ENCODE peak calls at places on chromosome 18, in four cellular contexts. One of them, this sample, is unnamed.

GRCh38 chr18:68520406-68521075 is 194.4 kb downstream of the TMX3 start:
- DNase-seq in neuronal stem cell: no peak
- DNase-seq in IMR-90: peak; percentile 81
- DNase-seq in H1: no peak
- DNase-seq in this sample: peak; percentile 9

GRCh38 chr18:34514957-34515356 is 195.1 kb upstream of the DTNA start:
- DNase-seq in neuronal stem cell: no peak
- DNase-seq in IMR-90: no peak
- DNase-seq in H1: no peak
- DNase-seq in this sample: no peak

GRCh38 chr18:61322265-61322873 is 10.9 kb upstream of the CDH20 start:
- DNase-seq in neuronal stem cell: peak; percentile 59
- DNase-seq in IMR-90: peak; percentile 33
- DNase-seq in H1: no peak
- DNase-seq in this sample: peak; percentile 37

GRCh38 chr18:54957987-54958386 is 1.3 kb downstream of the CCDC68 start:
- DNase-seq in neuronal stem cell: no peak
- DNase-seq in IMR-90: peak; percentile 27
- DNase-seq in H1: no peak
- DNase-seq in this sample: peak; percentile 71

GRCh38 chr18:33844232-33844631 is 266.2 kb downstream of the ASXL3 start:
- DNase-seq in neuronal stem cell: no peak
- DNase-seq in IMR-90: no peak
- DNase-seq in H1: no peak
- DNase-seq in this sample: no peak

GRCh38 chr18:55838322-55838721 is 250.3 kb upstream of the TCF4 start:
- DNase-seq in neuronal stem cell: no peak
- DNase-seq in IMR-90: no peak
- DNase-seq in H1: no peak
- DNase-seq in this sample: no peak

GRCh38 chr18:32674491-32674890 is 98.3 kb downstream of the KLHL14 start:
- DNase-seq in neuronal stem cell: no peak
- DNase-seq in IMR-90: no peak
- DNase-seq in H1: no peak
- DNase-seq in this sample: peak; percentile 14

GRCh38 chr18:6256521-6256920 is 158.2 kb downstream of the L3MBTL4 start:
- DNase-seq in neuronal stem cell: no peak
- DNase-seq in IMR-90: no peak
- DNase-seq in H1: no peak
- DNase-seq in this sample: no peak

GRCh38 chr18:8520266-8520665 is 89.0 kb upstream of the RAB12 start:
- DNase-seq in neuronal stem cell: no peak
- DNase-seq in IMR-90: no peak
- DNase-seq in H1: no peak
- DNase-seq in this sample: no peak

GRCh38 chr18:56650056-56650455 is 1.1 kb upstream of the WDR7 start:
- DNase-seq in neuronal stem cell: no peak
- DNase-seq in IMR-90: peak; percentile 43
- DNase-seq in H1: no peak
- DNase-seq in this sample: no peak

GRCh38 chr18:832085-832681 is 20.1 kb upstream of the YES1 start:
- DNase-seq in neuronal stem cell: no peak
- DNase-seq in IMR-90: no peak
- DNase-seq in H1: no peak
- DNase-seq in this sample: peak; percentile 30

GRCh38 chr18:11309172-11309571 is 159.8 kb upstream of the PIEZO2 start:
- DNase-seq in neuronal stem cell: no peak
- DNase-seq in IMR-90: no peak
- DNase-seq in H1: no peak
- DNase-seq in this sample: peak; percentile 24

GRCh38 chr18:9757851-9758587 is 49.9 kb downstream of the RAB31 start:
- DNase-seq in neuronal stem cell: no peak
- DNase-seq in IMR-90: peak; percentile 57
- DNase-seq in H1: no peak
- DNase-seq in this sample: peak; percentile 74

GRCh38 chr18:33020877-33021276 is 248.1 kb upstream of the KLHL14 start:
- DNase-seq in neuronal stem cell: no peak
- DNase-seq in IMR-90: no peak
- DNase-seq in H1: no peak
- DNase-seq in this sample: no peak

GRCh38 chr18:52348209-52348608 is 8.2 kb downstream of the DCC start:
- DNase-seq in neuronal stem cell: no peak
- DNase-seq in IMR-90: no peak
- DNase-seq in H1: no peak
- DNase-seq in this sample: no peak

GRCh38 chr18:60389314-60389713 is 16.7 kb upstream of the MC4R start:
- DNase-seq in neuronal stem cell: no peak
- DNase-seq in IMR-90: no peak
- DNase-seq in H1: no peak
- DNase-seq in this sample: no peak

GRCh38 chr18:5197461-5197860 is 404 bp upstream of the AKAIN1 start:
- DNase-seq in neuronal stem cell: no peak
- DNase-seq in IMR-90: no peak
- DNase-seq in H1: no peak
- DNase-seq in this sample: no peak

GRCh38 chr18:3710712-3711269 is 260.8 kb downstream of the TGIF1 start:
- DNase-seq in neuronal stem cell: no peak
- DNase-seq in IMR-90: no peak
- DNase-seq in H1: no peak
- DNase-seq in this sample: no peak

GRCh38 chr18:26502834-26503233 is 45.5 kb downstream of the KCTD1 start:
- DNase-seq in neuronal stem cell: no peak
- DNase-seq in IMR-90: no peak
- DNase-seq in H1: no peak
- DNase-seq in this sample: no peak

GRCh38 chr18:68763082-68763481 is 34.8 kb upstream of the CCDC102B start:
- DNase-seq in neuronal stem cell: no peak
- DNase-seq in IMR-90: peak; percentile 41
- DNase-seq in H1: no peak
- DNase-seq in this sample: peak; percentile 64

GRCh38 chr18:8218263-8218662 is 391.0 kb upstream of the RAB12 start:
- DNase-seq in neuronal stem cell: no peak
- DNase-seq in IMR-90: no peak
- DNase-seq in H1: no peak
- DNase-seq in this sample: no peak

GRCh38 chr18:6412933-6413472 is 1.7 kb downstream of the L3MBTL4 start:
- DNase-seq in neuronal stem cell: no peak
- DNase-seq in IMR-90: no peak
- DNase-seq in H1: no peak
- DNase-seq in this sample: no peak

GRCh38 chr18:59706499-59706898 is 9.3 kb upstream of the CCBE1 start:
- DNase-seq in neuronal stem cell: no peak
- DNase-seq in IMR-90: no peak
- DNase-seq in H1: no peak
- DNase-seq in this sample: no peak

GRCh38 chr18:27668126-27668525 is 483.0 kb upstream of the CHST9 start:
- DNase-seq in neuronal stem cell: no peak
- DNase-seq in IMR-90: no peak
- DNase-seq in H1: no peak
- DNase-seq in this sample: no peak

GRCh38 chr18:72544092-72544886 is at the start of gene CBLN2:
- DNase-seq in neuronal stem cell: peak; percentile 72
- DNase-seq in IMR-90: peak; percentile 18
- DNase-seq in H1: no peak
- DNase-seq in this sample: no peak

GRCh38 chr18:23209796-23210195 is 74.5 kb downstream of the CABLES1 start:
- DNase-seq in neuronal stem cell: no peak
- DNase-seq in IMR-90: no peak
- DNase-seq in H1: no peak
- DNase-seq in this sample: no peak

GRCh38 chr18:5463390-5463789 is 80.4 kb downstream of the EPB41L3 start:
- DNase-seq in neuronal stem cell: no peak
- DNase-seq in IMR-90: peak; percentile 93
- DNase-seq in H1: no peak
- DNase-seq in this sample: peak; percentile 47

GRCh38 chr18:53153800-53154199 is 813.8 kb downstream of the DCC start:
- DNase-seq in neuronal stem cell: no peak
- DNase-seq in IMR-90: no peak
- DNase-seq in H1: no peak
- DNase-seq in this sample: no peak

GRCh38 chr18:54878662-54879058 is 50.4 kb downstream of the RAB27B start:
- DNase-seq in neuronal stem cell: no peak
- DNase-seq in IMR-90: peak; percentile 12
- DNase-seq in H1: no peak
- DNase-seq in this sample: no peak

GRCh38 chr18:73645175-73645715 is 502.4 kb downstream of the FBXO15 start:
- DNase-seq in neuronal stem cell: no peak
- DNase-seq in IMR-90: peak; percentile 77
- DNase-seq in H1: no peak
- DNase-seq in this sample: peak; percentile 44

GRCh38 chr18:22167471-22168151 is 1.8 kb upstream of the GATA6 start:
- DNase-seq in neuronal stem cell: peak; percentile 57
- DNase-seq in IMR-90: no peak
- DNase-seq in H1: no peak
- DNase-seq in this sample: peak; percentile 70
- H3K4ac ChIP-seq in neuronal stem cell: no peak overlapping the region
- H3K4ac ChIP-seq in IMR-90: no peak overlapping the region
- H3K4ac ChIP-seq in H1: no peak overlapping the region
- H3K4ac ChIP-seq in this sample: no peak overlapping the region

DNA sequence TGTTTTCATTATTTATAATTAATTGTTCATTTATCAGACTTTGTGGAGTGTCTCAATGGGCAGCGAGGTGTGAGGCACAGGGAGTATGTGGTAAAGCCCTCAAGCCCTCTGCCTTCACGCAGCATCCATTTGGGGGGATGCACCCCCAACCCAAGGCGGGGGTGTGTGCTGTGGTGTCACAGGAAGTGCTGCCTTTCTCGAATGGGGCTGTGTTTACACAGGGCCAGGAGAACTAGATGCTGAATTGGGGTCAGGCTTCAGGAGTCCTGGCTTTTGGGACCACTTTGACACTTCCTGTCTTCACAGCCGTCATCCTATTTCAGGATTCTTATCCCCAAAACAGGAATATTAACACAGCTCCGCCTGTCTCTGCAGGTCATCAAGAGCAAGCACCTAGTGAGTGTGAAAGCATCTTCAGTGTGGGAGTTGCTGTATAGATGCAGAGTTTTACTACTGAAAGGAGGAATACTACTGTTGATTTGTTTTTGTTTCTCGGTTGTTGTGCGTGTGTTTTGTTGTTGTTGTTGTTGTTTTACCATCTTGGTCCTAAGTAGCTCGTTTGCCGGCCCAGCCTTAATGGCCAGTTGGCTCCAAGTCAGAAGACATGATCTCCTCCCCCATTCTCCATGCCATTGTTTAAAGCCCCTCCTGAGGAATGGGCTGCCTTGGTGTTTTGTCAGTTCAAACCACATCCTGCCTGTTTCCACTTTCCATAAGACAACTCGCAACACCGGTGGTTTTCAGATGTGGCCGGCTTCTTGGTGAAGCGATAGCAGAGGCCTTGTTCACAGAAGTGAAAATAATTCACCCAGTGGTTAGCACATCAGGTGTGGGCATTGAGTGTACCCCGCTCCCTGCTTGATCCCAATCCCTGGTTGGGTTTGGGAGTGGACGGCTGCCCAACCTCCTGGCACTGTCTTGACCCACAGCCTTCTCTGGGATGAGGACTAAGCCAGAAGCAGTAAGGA is 221.3 kb downstream of the BCL2 start:
- DNase-seq in neuronal stem cell: no peak
- DNase-seq in IMR-90: no peak
- DNase-seq in H1: no peak
- DNase-seq in this sample: no peak
- H3K4ac ChIP-seq in neuronal stem cell: no peak overlapping the region
- H3K4ac ChIP-seq in IMR-90: no peak overlapping the region
- H3K4ac ChIP-seq in H1: no peak overlapping the region
- H3K4ac ChIP-seq in this sample: no peak overlapping the region

DNA sequence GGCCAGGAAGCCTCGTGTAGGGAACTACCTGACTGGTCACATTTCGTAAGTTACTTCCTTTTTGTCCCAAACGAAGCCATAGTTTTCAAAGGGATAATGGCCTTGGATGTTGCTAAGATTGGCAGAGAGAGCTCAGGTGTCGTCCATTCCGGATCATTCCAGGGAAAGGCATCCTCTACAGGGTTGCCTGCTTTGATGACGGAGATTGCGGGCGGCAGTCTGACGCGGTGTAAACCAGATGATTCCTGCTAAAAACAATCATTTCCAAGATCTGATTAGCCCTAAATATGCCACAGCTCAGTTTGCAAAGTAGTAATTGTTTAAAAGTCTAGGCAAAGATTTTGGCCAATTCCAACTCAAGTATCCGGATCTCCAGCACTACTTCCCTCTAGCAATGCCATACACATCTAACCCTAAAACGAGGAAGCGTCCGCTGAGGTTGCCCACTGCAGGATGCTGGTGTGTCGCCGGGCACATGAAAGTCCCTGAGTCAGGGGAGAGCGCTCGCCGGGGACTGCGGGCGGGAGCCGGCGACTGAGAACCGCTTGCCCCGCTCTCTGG is 624 bp upstream of the MALT1 start:
- DNase-seq in neuronal stem cell: no peak
- DNase-seq in IMR-90: peak; percentile 31
- DNase-seq in H1: no peak
- DNase-seq in this sample: no peak
- H3K4ac ChIP-seq in neuronal stem cell: no peak overlapping the region
- H3K4ac ChIP-seq in IMR-90: peak overlapping the region; percentile 22
- H3K4ac ChIP-seq in H1: peak overlapping the region; percentile 13
- H3K4ac ChIP-seq in this sample: no peak overlapping the region

DNA sequence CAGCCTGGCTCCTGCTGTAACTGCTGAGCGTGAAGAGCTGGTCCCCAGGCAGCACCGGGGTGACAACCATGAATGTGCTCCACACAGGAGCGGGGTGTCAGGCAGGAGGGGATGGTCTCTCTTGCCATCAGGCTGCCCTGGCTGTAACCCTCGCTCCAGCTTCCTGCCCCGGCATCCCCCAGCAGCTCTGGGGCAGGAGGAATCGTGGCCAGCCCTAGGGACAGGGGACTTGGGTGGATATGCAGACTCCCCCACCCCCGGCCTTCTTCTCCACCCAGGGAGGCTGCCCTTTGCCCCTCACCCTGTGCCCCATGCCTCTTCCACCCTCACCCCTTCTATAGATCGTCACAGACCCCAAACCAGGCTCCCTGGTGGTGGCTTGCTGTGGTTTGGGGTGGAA is 69.4 kb upstream of the SMAD7 start:
- DNase-seq in neuronal stem cell: no peak
- DNase-seq in IMR-90: no peak
- DNase-seq in H1: no peak
- DNase-seq in this sample: no peak
- H3K4ac ChIP-seq in neuronal stem cell: peak overlapping the region; percentile 4
- H3K4ac ChIP-seq in IMR-90: peak overlapping the region; percentile 74
- H3K4ac ChIP-seq in H1: peak overlapping the region; percentile 99
- H3K4ac ChIP-seq in this sample: no peak overlapping the region

GRCh38 chr18:79395761-79396404 is at the start of gene NFATC1:
- DNase-seq in neuronal stem cell: peak; percentile 65
- DNase-seq in IMR-90: peak; percentile 67
- DNase-seq in H1: no peak
- DNase-seq in this sample: peak; percentile 85
- H3K4ac ChIP-seq in neuronal stem cell: no peak within 1 kb of the TSS
- H3K4ac ChIP-seq in IMR-90: no peak within 1 kb of the TSS
- H3K4ac ChIP-seq in H1: no peak within 1 kb of the TSS
- H3K4ac ChIP-seq in this sample: peak within 1 kb of the TSS; percentile 82

This sample was measured in mesenchymal stem cell.